ENCODE peak calls at places on chromosomes 4 and X, in ten cellular contexts. J is HS-5, N is NCI-H1417, L is stomach, B is ecto neural progenitor cell, V is HS-27A, I is NCI-H2081, K is ureter, D is HT1080, Z is mucosa of gallbladder. F is an unnamed sample.

GRCh38 chrX:47351706-47352105 is 18.7 kb upstream of the ZNF157 start:
- DNase-seq in J (no peak), N (no peak), L (no peak), B (no peak), V (no peak), I (no peak), K (no peak), D (peak), Z (no peak), F (no peak)

GRCh38 chr4:37188100-37188499 is 56.4 kb upstream of the NWD2 start:
- DNase-seq in J (no peak), N (no peak), L (no peak), B (no peak), V (no peak), I (no peak), K (no peak), D (no peak), Z (no peak), F (no peak)

GRCh38 chr4:69493515-69493914 is 2.2 kb downstream of the UGT2B4 start:
- DNase-seq in J (no peak), N (no peak), L (no peak), B (no peak), V (no peak), I (no peak), K (no peak), D (no peak), Z (no peak), F (no peak)

GRCh38 chrX:7100022-7100421 is 47.5 kb upstream of the STS start:
- DNase-seq in J (no peak), N (no peak), L (no peak), B (no peak), V (no peak), I (no peak), K (no peak), D (no peak), Z (no peak), F (no peak)

GRCh38 chr4:87050596-87050995 is 115.8 kb downstream of the AFF1 start:
- DNase-seq in J (no peak), N (no peak), L (no peak), B (no peak), V (no peak), I (no peak), K (no peak), D (no peak), Z (peak), F (no peak)

GRCh38 chr4:628346-628745 is 3.0 kb downstream of the PDE6B start:
- DNase-seq in J (no peak), N (no peak), L (no peak), B (peak), V (no peak), I (no peak), K (no peak), D (no peak), Z (no peak), F (no peak)

GRCh38 chrX:20547649-20548051 is 280.9 kb upstream of the RPS6KA3 start:
- DNase-seq in J (no peak), N (no peak), L (no peak), B (no peak), V (no peak), I (no peak), K (no peak), D (peak), Z (peak), F (no peak)

GRCh38 chrX:68978211-68978780 is 149.5 kb downstream of the EFNB1 start:
- DNase-seq in J (no peak), N (no peak), L (no peak), B (no peak), V (no peak), I (no peak), K (no peak), D (no peak), Z (no peak), F (no peak)

GRCh38 chr4:114320126-114320525 is 278.5 kb upstream of the UGT8 start:
- DNase-seq in J (no peak), N (no peak), L (no peak), B (no peak), V (no peak), I (no peak), K (no peak), D (no peak), Z (no peak), F (no peak)

GRCh38 chr4:15001248-15001824 is 945 bp upstream of the CPEB2 start:
- DNase-seq in J (peak), N (peak), L (peak), B (no peak), V (no peak), I (peak), K (peak), D (peak), Z (peak), F (no peak)

GRCh38 chrX:124902953-124903352 is 416.7 kb upstream of the TEX13C start:
- DNase-seq in J (no peak), N (peak), L (no peak), B (no peak), V (no peak), I (peak), K (no peak), D (no peak), Z (no peak), F (no peak)

GRCh38 chr4:82360298-82361177 is 13.3 kb downstream of the HNRNPD start:
- DNase-seq in J (no peak), N (peak), L (no peak), B (no peak), V (no peak), I (peak), K (no peak), D (no peak), Z (no peak), F (no peak)

GRCh38 chrX:111170017-111170416 is 74.0 kb downstream of the PAK3 start:
- DNase-seq in J (no peak), N (no peak), L (no peak), B (no peak), V (no peak), I (no peak), K (no peak), D (peak), Z (no peak), F (no peak)

GRCh38 chr4:56653461-56654237 is 27.4 kb downstream of the HOPX start:
- DNase-seq in J (no peak), N (no peak), L (no peak), B (no peak), V (no peak), I (no peak), K (no peak), D (peak), Z (no peak), F (no peak)

GRCh38 chr4:140212646-140213045 is 58.7 kb upstream of the MAML3 start:
- DNase-seq in J (no peak), N (no peak), L (no peak), B (no peak), V (no peak), I (no peak), K (no peak), D (no peak), Z (no peak), F (no peak)

GRCh38 chrX:38804481-38805293 is 3.4 kb downstream of the MID1IP1 start:
- DNase-seq in J (no peak), N (peak), L (peak), B (peak), V (no peak), I (peak), K (peak), D (no peak), Z (peak), F (no peak)

GRCh38 chr4:110055014-110055768 is 142.5 kb downstream of the EGF start:
- DNase-seq in J (no peak), N (no peak), L (no peak), B (no peak), V (no peak), I (no peak), K (no peak), D (peak), Z (no peak), F (no peak)

GRCh38 chr4:187370918-187371317 is 624.7 kb upstream of the ZFP42 start:
- DNase-seq in J (no peak), N (no peak), L (no peak), B (no peak), V (no peak), I (no peak), K (no peak), D (no peak), Z (no peak), F (no peak)

F was measured in NCI-H1436 treated with DMSO at 0.1 percent for 48 hours.